ENCODE peak calls at places on chromosomes 12 and 14, in four cellular contexts. One of them, this sample, is unnamed.

GRCh38 chr14:75979641-75980422 is 2.0 kb downstream of the TGFB3 start:
- DNase-seq in HepG2: no peak
- DNase-seq in lower leg skin: peak; percentile 90
- DNase-seq in ovary: peak; percentile 36
- DNase-seq in this sample: no peak

GRCh38 chr14:35158491-35158890 is 36.1 kb downstream of the PRORP start:
- DNase-seq in HepG2: no peak
- DNase-seq in lower leg skin: no peak
- DNase-seq in ovary: no peak
- DNase-seq in this sample: no peak

GRCh38 chr14:60485057-60485599 is 735 bp downstream of the C14orf39 start:
- DNase-seq in ovary: no peak
- DNase-seq in HepG2: no peak
- DNase-seq in lower leg skin: no peak
- DNase-seq in this sample: no peak

GRCh38 chr14:89356927-89357326 is 60.1 kb downstream of the FOXN3 start:
- DNase-seq in ovary: no peak
- DNase-seq in lower leg skin: no peak
- DNase-seq in HepG2: no peak
- DNase-seq in this sample: no peak

GRCh38 chr12:93176166-93176565 is 201.6 kb upstream of the NUDT4 start:
- DNase-seq in HepG2: no peak
- DNase-seq in lower leg skin: no peak
- DNase-seq in ovary: no peak
- DNase-seq in this sample: no peak

GRCh38 chr12:54549774-54550451 is 512 bp downstream of the PDE1B start:
- DNase-seq in lower leg skin: no peak
- DNase-seq in ovary: peak; percentile 30
- DNase-seq in HepG2: no peak
- DNase-seq in this sample: no peak

GRCh38 chr12:117212563-117213190 is 22.4 kb upstream of the FBXO21 start:
- DNase-seq in HepG2: peak; percentile 46
- DNase-seq in ovary: peak; percentile 79
- DNase-seq in lower leg skin: peak; percentile 95
- DNase-seq in this sample: peak; percentile 55

GRCh38 chr12:111298583-111299436 is 70.1 kb downstream of the PHETA1 start:
- DNase-seq in lower leg skin: no peak
- DNase-seq in HepG2: peak; percentile 41
- DNase-seq in ovary: no peak
- DNase-seq in this sample: peak; percentile 57

GRCh38 chr14:68542346-68542745 is 250.5 kb downstream of the ZFP36L1 start:
- DNase-seq in lower leg skin: no peak
- DNase-seq in ovary: no peak
- DNase-seq in HepG2: no peak
- DNase-seq in this sample: no peak

GRCh38 chr14:89139404-89140247 is 277.4 kb downstream of the FOXN3 start:
- DNase-seq in HepG2: peak; percentile 77
- DNase-seq in ovary: no peak
- DNase-seq in lower leg skin: no peak
- DNase-seq in this sample: no peak

GRCh38 chr12:10363922-10364838 is 25.7 kb downstream of the KLRK1 start:
- DNase-seq in HepG2: peak; percentile 18
- DNase-seq in ovary: peak; percentile 60
- DNase-seq in lower leg skin: no peak
- DNase-seq in this sample: peak; percentile 69

GRCh38 chr12:109967383-109968031 is 28.7 kb downstream of the GIT2 start:
- DNase-seq in ovary: no peak
- DNase-seq in lower leg skin: no peak
- DNase-seq in HepG2: no peak
- DNase-seq in this sample: no peak

GRCh38 chr14:38211258-38211735 is 3.6 kb downstream of the SSTR1 start:
- DNase-seq in lower leg skin: no peak
- DNase-seq in HepG2: no peak
- DNase-seq in ovary: no peak
- DNase-seq in this sample: no peak

GRCh38 chr12:40723001-40723400 is 30.8 kb downstream of the CNTN1 start:
- DNase-seq in HepG2: no peak
- DNase-seq in lower leg skin: no peak
- DNase-seq in ovary: no peak
- DNase-seq in this sample: no peak

GRCh38 chr12:25578739-25579138 is 25.7 kb upstream of the LMNTD1 start:
- DNase-seq in ovary: no peak
- DNase-seq in HepG2: no peak
- DNase-seq in lower leg skin: no peak
- DNase-seq in this sample: no peak

GRCh38 chr12:132079190-132079589 is 64.9 kb downstream of the DDX51 start:
- DNase-seq in lower leg skin: peak; percentile 80
- DNase-seq in ovary: peak; percentile 64
- DNase-seq in HepG2: no peak
- DNase-seq in this sample: no peak

GRCh38 chr12:53940448-53941014 is 1.9 kb downstream of the HOXC13 start:
- DNase-seq in HepG2: no peak
- DNase-seq in lower leg skin: no peak
- DNase-seq in ovary: no peak
- DNase-seq in this sample: no peak

GRCh38 chr12:113465808-113466769 is 5.6 kb downstream of the LHX5 start:
- DNase-seq in HepG2: no peak
- DNase-seq in lower leg skin: no peak
- DNase-seq in ovary: no peak
- DNase-seq in this sample: no peak

GRCh38 chr14:28784262-28785021 is 17.9 kb downstream of the FOXG1 start:
- DNase-seq in ovary: no peak
- DNase-seq in lower leg skin: no peak
- DNase-seq in HepG2: no peak
- DNase-seq in this sample: no peak

GRCh38 chr12:80763874-80764273 is 47.2 kb downstream of the MYF5 start:
- DNase-seq in HepG2: peak; percentile 52
- DNase-seq in lower leg skin: no peak
- DNase-seq in ovary: no peak
- DNase-seq in this sample: peak; percentile 56

GRCh38 chr12:111428728-111429175 is 23.0 kb downstream of the SH2B3 start:
- DNase-seq in lower leg skin: peak; percentile 92
- DNase-seq in ovary: no peak
- DNase-seq in HepG2: no peak
- DNase-seq in this sample: no peak

GRCh38 chr12:112419269-112420133 is 754 bp downstream of the PTPN11 start:
- DNase-seq in HepG2: peak; percentile 59
- DNase-seq in lower leg skin: peak; percentile 94
- DNase-seq in ovary: peak; percentile 63
- DNase-seq in this sample: peak; percentile 84

GRCh38 chr12:107033758-107034739 is 47.1 kb upstream of the MTERF2 start:
- DNase-seq in HepG2: no peak
- DNase-seq in ovary: no peak
- DNase-seq in lower leg skin: no peak
- DNase-seq in this sample: no peak

GRCh38 chr14:74913393-74913792 is 9.7 kb downstream of the RPS6KL1 start:
- DNase-seq in HepG2: no peak
- DNase-seq in lower leg skin: no peak
- DNase-seq in ovary: no peak
- DNase-seq in this sample: no peak

GRCh38 chr14:92575061-92575772 is 61.6 kb downstream of the RIN3 start:
- DNase-seq in ovary: no peak
- DNase-seq in lower leg skin: no peak
- DNase-seq in HepG2: no peak
- DNase-seq in this sample: peak; percentile 60

GRCh38 chr12:93167841-93168492 is 209.8 kb upstream of the NUDT4 start:
- DNase-seq in ovary: no peak
- DNase-seq in HepG2: peak; percentile 20
- DNase-seq in lower leg skin: no peak
- DNase-seq in this sample: no peak

GRCh38 chr12:95943231-95943842 is at the start of gene AMDHD1:
- DNase-seq in HepG2: peak; percentile 45
- DNase-seq in lower leg skin: peak; percentile 89
- DNase-seq in ovary: peak; percentile 32
- DNase-seq in this sample: peak; percentile 40

GRCh38 chr12:95942106-95942531 is 295 bp downstream of the CCDC38 start:
- DNase-seq in lower leg skin: no peak
- DNase-seq in HepG2: peak; percentile 46
- DNase-seq in ovary: no peak
- DNase-seq in this sample: no peak

GRCh38 chr12:95944108-95944704 is 1.1 kb downstream of the AMDHD1 start:
- DNase-seq in HepG2: no peak
- DNase-seq in ovary: no peak
- DNase-seq in lower leg skin: no peak
- DNase-seq in this sample: no peak

GRCh38 chr12:95940514-95940913 is 1.9 kb downstream of the CCDC38 start:
- DNase-seq in lower leg skin: no peak
- DNase-seq in ovary: no peak
- DNase-seq in HepG2: peak; percentile 91
- DNase-seq in this sample: no peak

DNA sequence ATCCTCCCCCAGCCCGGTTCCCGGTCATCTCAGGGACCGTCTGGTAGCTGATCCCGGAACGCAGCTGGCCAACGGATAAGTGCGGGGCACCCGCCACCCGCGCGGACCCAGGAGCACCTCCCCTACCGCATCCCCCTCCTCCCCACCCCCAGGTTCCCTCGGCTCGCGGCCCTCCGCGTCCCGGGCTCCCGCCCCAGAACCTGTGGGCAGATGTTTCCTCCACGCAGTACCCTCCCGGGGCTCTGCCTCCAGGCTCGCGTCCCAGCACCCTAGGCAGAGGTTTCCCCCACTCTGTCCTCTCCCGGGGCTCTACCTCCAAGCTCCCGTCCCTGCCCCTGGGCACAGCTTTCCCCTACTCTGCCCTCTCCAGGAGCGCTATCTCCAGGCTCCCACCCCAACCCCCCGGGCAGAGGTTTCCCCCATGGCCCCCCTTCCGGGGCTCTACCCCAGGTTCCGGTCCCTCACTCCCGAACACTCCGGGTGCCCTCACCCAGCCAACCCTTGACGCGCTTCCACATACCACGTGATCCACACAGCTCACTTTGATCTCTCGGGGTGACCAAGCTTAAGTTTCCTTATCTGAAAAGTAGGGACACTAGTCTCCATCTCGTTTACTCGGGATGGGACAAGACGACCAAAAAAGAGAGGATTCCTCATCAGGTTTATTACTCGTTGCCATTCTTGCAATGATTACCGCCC is at the start of gene CCDC38:
- DNase-seq in HepG2: peak; percentile 88
- DNase-seq in ovary: peak; percentile 69
- DNase-seq in lower leg skin: peak; percentile 95
- DNase-seq in this sample: peak; percentile 61
- TF ChIP-seq POLR2A in HepG2: peak; percentile 62
- TF ChIP-seq POLR2A in ovary: no peak
- TF ChIP-seq POLR2A in lower leg skin: no peak
- TF ChIP-seq POLR2A in this sample: peak; percentile 20

GRCh38 chr14:99602788-99603415 is 1.1 kb downstream of the CCDC85C start:
- DNase-seq in lower leg skin: no peak
- DNase-seq in HepG2: no peak
- DNase-seq in ovary: no peak
- DNase-seq in this sample: no peak

GRCh38 chr14:99601301-99601945 is 2.6 kb downstream of the CCDC85C start:
- DNase-seq in ovary: no peak
- DNase-seq in lower leg skin: no peak
- DNase-seq in HepG2: peak; percentile 49
- DNase-seq in this sample: no peak

GRCh38 chr14:99600232-99600888 is 3.6 kb downstream of the CCDC85C start:
- DNase-seq in HepG2: no peak
- DNase-seq in lower leg skin: no peak
- DNase-seq in ovary: no peak
- DNase-seq in this sample: no peak

GRCh38 chr14:99603471-99603933 is 505 bp downstream of the CCDC85C start:
- DNase-seq in HepG2: no peak
- DNase-seq in lower leg skin: no peak
- DNase-seq in ovary: peak; percentile 59
- DNase-seq in this sample: peak; percentile 27

DNA sequence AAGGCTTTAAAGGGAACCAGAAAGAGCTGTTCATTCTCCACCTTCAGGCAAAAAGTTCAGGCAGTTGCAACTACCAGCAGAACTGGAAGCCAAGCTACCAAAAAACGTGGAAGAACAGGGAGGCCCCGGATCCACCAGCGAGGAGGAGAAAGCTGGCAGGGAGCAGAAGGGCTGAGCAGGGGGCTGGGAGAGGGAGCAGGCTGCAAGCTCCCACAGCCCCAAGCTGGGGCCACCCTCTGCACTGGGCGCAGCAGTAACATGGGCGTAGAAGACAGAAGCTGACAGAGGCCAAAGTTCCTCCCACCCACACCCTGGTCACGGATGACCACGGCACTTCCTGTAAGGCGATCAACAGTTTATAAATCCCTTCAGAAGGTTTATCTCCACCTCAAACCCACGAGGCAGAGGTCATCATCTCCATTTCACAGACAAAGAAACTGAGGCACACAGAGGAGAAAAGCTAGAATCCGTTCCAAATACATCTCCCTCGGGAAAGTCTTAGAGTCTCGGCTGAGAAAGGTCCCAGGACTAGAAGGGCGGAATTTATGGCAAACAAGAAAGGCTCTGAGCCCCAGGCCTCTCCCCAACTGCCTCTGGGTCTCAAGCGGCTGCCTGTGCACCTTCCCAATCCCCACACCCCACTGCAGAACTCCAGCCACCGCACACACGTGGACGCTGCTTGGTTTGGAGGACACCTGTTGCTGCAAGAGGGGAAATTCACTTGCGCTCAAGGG is 1.8 kb downstream of the CCDC85C start:
- DNase-seq in HepG2: peak; percentile 31
- DNase-seq in lower leg skin: no peak
- DNase-seq in ovary: no peak
- DNase-seq in this sample: no peak
- TF ChIP-seq POLR2A in HepG2: peak; percentile 40
- TF ChIP-seq POLR2A in lower leg skin: no peak
- TF ChIP-seq POLR2A in ovary: no peak
- TF ChIP-seq POLR2A in this sample: no peak

DNA sequence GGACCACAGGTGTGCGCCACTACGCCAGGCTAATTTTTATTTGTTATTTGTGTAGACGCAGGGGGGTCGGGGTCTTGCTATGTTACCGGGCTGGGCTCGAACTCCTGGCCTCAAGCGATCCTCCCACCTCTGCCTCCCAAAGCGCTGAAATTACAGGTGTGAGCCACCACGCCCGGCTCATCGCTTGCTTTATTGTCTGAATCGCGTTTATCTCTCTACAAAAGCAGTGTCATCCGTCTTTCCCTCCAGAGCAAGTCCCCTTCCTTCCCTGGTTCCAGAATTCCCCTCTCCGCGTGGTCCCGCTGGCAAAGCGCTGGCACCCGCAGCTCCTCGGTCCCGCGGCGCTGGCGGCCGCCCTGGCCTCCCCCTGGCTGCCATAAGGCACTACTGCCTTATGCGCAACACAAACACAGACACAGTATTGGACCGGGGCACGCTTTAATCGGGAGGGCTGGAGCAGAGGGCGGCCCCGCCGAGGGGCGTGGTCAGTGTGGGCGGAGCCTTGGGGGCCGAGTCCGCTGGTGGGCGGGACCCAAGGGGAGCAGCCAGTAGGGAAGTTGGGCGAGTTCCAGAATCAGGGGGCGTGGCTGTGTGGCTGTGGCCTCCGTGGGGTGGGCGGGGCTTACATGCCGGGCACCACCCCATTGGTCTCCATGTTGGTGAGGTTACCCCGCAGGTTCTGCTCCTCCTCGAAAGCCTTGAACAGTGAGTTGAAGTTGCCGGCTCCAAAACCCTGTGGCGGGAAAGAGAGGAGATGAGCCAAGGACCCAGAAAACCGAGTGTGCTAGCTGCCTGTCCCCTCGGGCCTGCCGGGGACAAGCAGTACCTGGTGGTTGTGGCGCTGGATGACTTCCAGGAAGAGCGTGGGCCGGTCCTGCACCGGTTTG is 19.3 kb downstream of the HPD start:
- DNase-seq in ovary: peak; percentile 100
- DNase-seq in lower leg skin: peak; percentile 100
- DNase-seq in HepG2: no peak
- DNase-seq in this sample: peak; percentile 99
- TF ChIP-seq POLR2A in ovary: peak; percentile 29
- TF ChIP-seq POLR2A in lower leg skin: no peak
- TF ChIP-seq POLR2A in HepG2: no peak
- TF ChIP-seq POLR2A in this sample: peak; percentile 93

GRCh38 chr12:16939871-16940306 is 333.9 kb upstream of the LMO3 start:
- DNase-seq in lower leg skin: no peak
- DNase-seq in ovary: no peak
- DNase-seq in HepG2: peak; percentile 80
- DNase-seq in this sample: peak; percentile 70
- TF ChIP-seq POLR2A in lower leg skin: no peak
- TF ChIP-seq POLR2A in ovary: no peak
- TF ChIP-seq POLR2A in HepG2: no peak
- TF ChIP-seq POLR2A in this sample: no peak

This sample was measured in erythroblast.